ENCODE peak calls at places on chromosomes 13 and 19, in five cellular contexts. One of them, this sample, is unnamed.

GRCh38 chr19:11137542-11138384 is 17.8 kb downstream of the SPC24 start:
- DNase-seq in HEK293T: peak; percentile 84
- DNase-seq in mesothelial cell of epicardium: peak; percentile 82
- DNase-seq in stimulated activated CD4-positive, alpha-beta T cell treated with anti-CD3 and anti-CD28 coated beads, Interleukin-1b, Interleukin-23, amount 100 ng/mL, for 1 hour: no peak
- DNase-seq in NCI-H446 treated with DMSO at 0.1 percent for 48 hours: peak; percentile 86
- DNase-seq in this sample: peak; percentile 73

GRCh38 chr19:51802775-51803174 is 7.8 kb downstream of the FPR3 start:
- DNase-seq in mesothelial cell of epicardium: no peak
- DNase-seq in HEK293T: no peak
- DNase-seq in NCI-H446 treated with DMSO at 0.1 percent for 48 hours: no peak
- DNase-seq in stimulated activated CD4-positive, alpha-beta T cell treated with anti-CD3 and anti-CD28 coated beads, Interleukin-1b, Interleukin-23, amount 100 ng/mL, for 1 hour: no peak
- DNase-seq in this sample: no peak

GRCh38 chr13:51929699-51930098 is 67.9 kb downstream of the CCDC70 start:
- DNase-seq in HEK293T: no peak
- DNase-seq in mesothelial cell of epicardium: no peak
- DNase-seq in NCI-H446 treated with DMSO at 0.1 percent for 48 hours: no peak
- DNase-seq in stimulated activated CD4-positive, alpha-beta T cell treated with anti-CD3 and anti-CD28 coated beads, Interleukin-1b, Interleukin-23, amount 100 ng/mL, for 1 hour: no peak
- DNase-seq in this sample: no peak

GRCh38 chr19:31316201-31316951 is 32.9 kb downstream of the TSHZ3 start:
- DNase-seq in mesothelial cell of epicardium: no peak
- DNase-seq in NCI-H446 treated with DMSO at 0.1 percent for 48 hours: no peak
- DNase-seq in stimulated activated CD4-positive, alpha-beta T cell treated with anti-CD3 and anti-CD28 coated beads, Interleukin-1b, Interleukin-23, amount 100 ng/mL, for 1 hour: no peak
- DNase-seq in HEK293T: peak; percentile 38
- DNase-seq in this sample: peak; percentile 84

GRCh38 chr19:12156254-12157058 is at the start of gene ZNF625:
- DNase-seq in NCI-H446 treated with DMSO at 0.1 percent for 48 hours: peak; percentile 85
- DNase-seq in mesothelial cell of epicardium: peak; percentile 88
- DNase-seq in stimulated activated CD4-positive, alpha-beta T cell treated with anti-CD3 and anti-CD28 coated beads, Interleukin-1b, Interleukin-23, amount 100 ng/mL, for 1 hour: no peak
- DNase-seq in HEK293T: no peak
- DNase-seq in this sample: peak; percentile 94

GRCh38 chr19:46376241-46377153 is 29.6 kb downstream of the PPP5C start:
- DNase-seq in stimulated activated CD4-positive, alpha-beta T cell treated with anti-CD3 and anti-CD28 coated beads, Interleukin-1b, Interleukin-23, amount 100 ng/mL, for 1 hour: no peak
- DNase-seq in HEK293T: no peak
- DNase-seq in mesothelial cell of epicardium: no peak
- DNase-seq in NCI-H446 treated with DMSO at 0.1 percent for 48 hours: no peak
- DNase-seq in this sample: no peak

GRCh38 chr13:44243198-44243852 is 130.3 kb upstream of the SERP2 start:
- DNase-seq in mesothelial cell of epicardium: no peak
- DNase-seq in HEK293T: no peak
- DNase-seq in NCI-H446 treated with DMSO at 0.1 percent for 48 hours: no peak
- DNase-seq in stimulated activated CD4-positive, alpha-beta T cell treated with anti-CD3 and anti-CD28 coated beads, Interleukin-1b, Interleukin-23, amount 100 ng/mL, for 1 hour: no peak
- DNase-seq in this sample: no peak

GRCh38 chr13:82088781-82089180 is 1747.9 kb upstream of the SPRY2 start:
- DNase-seq in stimulated activated CD4-positive, alpha-beta T cell treated with anti-CD3 and anti-CD28 coated beads, Interleukin-1b, Interleukin-23, amount 100 ng/mL, for 1 hour: no peak
- DNase-seq in mesothelial cell of epicardium: no peak
- DNase-seq in NCI-H446 treated with DMSO at 0.1 percent for 48 hours: no peak
- DNase-seq in HEK293T: no peak
- DNase-seq in this sample: no peak